ENCODE peak calls at places on chromosome 21, in six cellular contexts. C is activated naive CD4-positive, alpha-beta T cell treated with anti-CD3 and anti-CD28 coated beads, Interleukin-2, amount 10 ng/mL, durations not matched to agents 7 days and 5 days; N is sciatic nerve; F is NCI-H2029; T is prostate gland; J is skeletal muscle cell. A is an unnamed sample.

GRCh38 chr21:16573581-16573980 is 843.8 kb downstream of the USP25 start:
- DNase-seq in C (no peak), N (no peak), F (no peak), T (no peak), J (peak; percentile 33), A (no peak)

GRCh38 chr21:42028754-42029385 is 18.7 kb upstream of the ZBTB21 start:
- DNase-seq in C (no peak), N (peak; percentile 44), F (no peak), T (no peak), J (no peak), A (no peak)

GRCh38 chr21:18529253-18529652 is 125.7 kb upstream of the TMPRSS15 start:
- DNase-seq in C (no peak), N (no peak), F (no peak), T (no peak), J (peak; percentile 95), A (no peak)

GRCh38 chr21:42621828-42622199 is 31.6 kb upstream of the PDE9A start:
- DNase-seq in C (no peak), N (peak; percentile 43), F (no peak), T (no peak), J (no peak), A (no peak)

GRCh38 chr21:34528131-34528561 is 16.1 kb upstream of the KCNE1 start:
- DNase-seq in C (no peak), N (no peak), F (no peak), T (no peak), J (peak; percentile 20), A (no peak)

GRCh38 chr21:34123609-34124008 is 50.2 kb downstream of the MRPS6 start:
- DNase-seq in C (no peak), N (no peak), F (no peak), T (no peak), J (no peak), A (no peak)

GRCh38 chr21:27466175-27466574 is 499.3 kb upstream of the ADAMTS5 start:
- DNase-seq in C (no peak), N (no peak), F (no peak), T (no peak), J (no peak), A (no peak)

GRCh38 chr21:36337099-36337509 is 17.1 kb downstream of the MORC3 start:
- DNase-seq in C (no peak), N (no peak), F (no peak), T (peak; percentile 37), J (no peak), A (no peak)

GRCh38 chr21:31078216-31078615 is 39.9 kb upstream of the KRTAP19-8 start:
- DNase-seq in C (no peak), N (no peak), F (no peak), T (no peak), J (no peak), A (no peak)

GRCh38 chr21:42161401-42161956 is 57.5 kb upstream of the ABCG1 start:
- DNase-seq in C (no peak), N (no peak), F (no peak), T (no peak), J (no peak), A (no peak)

GRCh38 chr21:26445440-26445839 is 127.6 kb downstream of the CYYR1 start:
- DNase-seq in C (no peak), N (no peak), F (no peak), T (no peak), J (peak; percentile 50), A (no peak)

GRCh38 chr21:32423320-32423719 is 10.8 kb downstream of the EVA1C start:
- DNase-seq in C (no peak), N (no peak), F (no peak), T (no peak), J (no peak), A (no peak)

GRCh38 chr21:37435120-37435519 is 68.5 kb downstream of the DYRK1A start:
- DNase-seq in C (peak; percentile 68), N (no peak), F (no peak), T (no peak), J (peak; percentile 96), A (no peak)

GRCh38 chr21:33561373-33561772 is 18.5 kb downstream of the SON start:
- DNase-seq in C (no peak), N (no peak), F (no peak), T (no peak), J (no peak), A (no peak)

GRCh38 chr21:38379171-38379570 is 119.1 kb downstream of the ERG start:
- DNase-seq in C (no peak), N (no peak), F (no peak), T (no peak), J (no peak), A (no peak)

GRCh38 chr21:44267655-44268142 is 6.0 kb upstream of the DNMT3L start:
- DNase-seq in C (peak; percentile 50), N (no peak), F (no peak), T (no peak), J (no peak), A (no peak)

GRCh38 chr21:46208761-46209721 is 19.5 kb downstream of the LSS start:
- DNase-seq in C (no peak), N (peak; percentile 48), F (no peak), T (no peak), J (no peak), A (no peak)

GRCh38 chr21:21283810-21284209 is 285.6 kb downstream of the NCAM2 start:
- DNase-seq in C (no peak), N (no peak), F (no peak), T (no peak), J (no peak), A (no peak)

GRCh38 chr21:37531402-37532042 is 164.9 kb downstream of the DYRK1A start:
- DNase-seq in C (no peak), N (no peak), F (peak; percentile 35), T (no peak), J (no peak), A (no peak)